ENCODE peak calls at places on chromosomes 1 and 21, in ten cellular contexts. One of them, this sample, is unnamed.

GRCh38 chr1:169595764-169596711 is 9.8 kb upstream of the F5 start:
- DNase-seq in foreskin fibroblast: peak
- DNase-seq in endodermal cell: peak
- DNase-seq in neural progenitor cell: peak
- DNase-seq in CD8-positive, alpha-beta memory T cell: no peak
- DNase-seq in cardiac muscle cell: peak
- DNase-seq in H7: peak
- DNase-seq in right cardiac atrium: no peak
- DNase-seq in left ventricle myocardium inferior: no peak
- DNase-seq in bronchial epithelial cell: peak
- DNase-seq in this sample: peak

GRCh38 chr1:37034301-37035013 is at the start of gene GRIK3:
- DNase-seq in endodermal cell: peak
- DNase-seq in left ventricle myocardium inferior: no peak
- DNase-seq in foreskin fibroblast: peak
- DNase-seq in bronchial epithelial cell: no peak
- DNase-seq in H7: peak
- DNase-seq in cardiac muscle cell: peak
- DNase-seq in right cardiac atrium: no peak
- DNase-seq in CD8-positive, alpha-beta memory T cell: no peak
- DNase-seq in neural progenitor cell: peak
- DNase-seq in this sample: no peak

GRCh38 chr1:196607940-196608339 is 300 bp downstream of the KCNT2 start:
- DNase-seq in CD8-positive, alpha-beta memory T cell: no peak
- DNase-seq in right cardiac atrium: no peak
- DNase-seq in H7: peak
- DNase-seq in endodermal cell: no peak
- DNase-seq in left ventricle myocardium inferior: no peak
- DNase-seq in cardiac muscle cell: no peak
- DNase-seq in neural progenitor cell: peak
- DNase-seq in bronchial epithelial cell: no peak
- DNase-seq in foreskin fibroblast: peak
- DNase-seq in this sample: no peak

GRCh38 chr21:38989745-38990423 is 184.2 kb downstream of the ETS2 start:
- DNase-seq in H7: no peak
- DNase-seq in CD8-positive, alpha-beta memory T cell: no peak
- DNase-seq in endodermal cell: no peak
- DNase-seq in neural progenitor cell: peak
- DNase-seq in right cardiac atrium: peak
- DNase-seq in left ventricle myocardium inferior: no peak
- DNase-seq in cardiac muscle cell: peak
- DNase-seq in foreskin fibroblast: peak
- DNase-seq in bronchial epithelial cell: peak
- DNase-seq in this sample: no peak

GRCh38 chr1:153495536-153495935 is 35.1 kb upstream of the S100A7 start:
- DNase-seq in CD8-positive, alpha-beta memory T cell: no peak
- DNase-seq in endodermal cell: no peak
- DNase-seq in neural progenitor cell: no peak
- DNase-seq in left ventricle myocardium inferior: no peak
- DNase-seq in foreskin fibroblast: no peak
- DNase-seq in right cardiac atrium: no peak
- DNase-seq in bronchial epithelial cell: no peak
- DNase-seq in cardiac muscle cell: no peak
- DNase-seq in H7: no peak
- DNase-seq in this sample: no peak

GRCh38 chr1:20935717-20936116 is 148.6 kb upstream of the HP1BP3 start:
- DNase-seq in right cardiac atrium: no peak
- DNase-seq in cardiac muscle cell: no peak
- DNase-seq in neural progenitor cell: peak
- DNase-seq in left ventricle myocardium inferior: no peak
- DNase-seq in endodermal cell: no peak
- DNase-seq in foreskin fibroblast: no peak
- DNase-seq in CD8-positive, alpha-beta memory T cell: no peak
- DNase-seq in H7: peak
- DNase-seq in bronchial epithelial cell: no peak
- DNase-seq in this sample: no peak

GRCh38 chr1:64038965-64039926 is 164.2 kb upstream of the UBE2U start:
- DNase-seq in left ventricle myocardium inferior: no peak
- DNase-seq in endodermal cell: no peak
- DNase-seq in foreskin fibroblast: peak
- DNase-seq in CD8-positive, alpha-beta memory T cell: no peak
- DNase-seq in H7: peak
- DNase-seq in right cardiac atrium: no peak
- DNase-seq in bronchial epithelial cell: peak
- DNase-seq in neural progenitor cell: peak
- DNase-seq in cardiac muscle cell: peak
- DNase-seq in this sample: no peak

GRCh38 chr1:154155282-154155681 is 409 bp upstream of the NUP210L start:
- DNase-seq in CD8-positive, alpha-beta memory T cell: no peak
- DNase-seq in H7: no peak
- DNase-seq in bronchial epithelial cell: peak
- DNase-seq in cardiac muscle cell: peak
- DNase-seq in neural progenitor cell: no peak
- DNase-seq in endodermal cell: no peak
- DNase-seq in left ventricle myocardium inferior: no peak
- DNase-seq in right cardiac atrium: peak
- DNase-seq in foreskin fibroblast: peak
- DNase-seq in this sample: no peak

GRCh38 chr1:108703939-108704338 is 8.8 kb upstream of the FNDC7 start:
- DNase-seq in left ventricle myocardium inferior: no peak
- DNase-seq in cardiac muscle cell: no peak
- DNase-seq in endodermal cell: no peak
- DNase-seq in neural progenitor cell: no peak
- DNase-seq in H7: no peak
- DNase-seq in foreskin fibroblast: peak
- DNase-seq in bronchial epithelial cell: peak
- DNase-seq in CD8-positive, alpha-beta memory T cell: no peak
- DNase-seq in right cardiac atrium: no peak
- DNase-seq in this sample: peak

GRCh38 chr1:109274533-109275476 is 8.1 kb downstream of the PSRC1 start:
- DNase-seq in endodermal cell: peak
- DNase-seq in cardiac muscle cell: no peak
- DNase-seq in CD8-positive, alpha-beta memory T cell: no peak
- DNase-seq in H7: peak
- DNase-seq in right cardiac atrium: peak
- DNase-seq in foreskin fibroblast: peak
- DNase-seq in neural progenitor cell: no peak
- DNase-seq in bronchial epithelial cell: peak
- DNase-seq in left ventricle myocardium inferior: peak
- DNase-seq in this sample: no peak

GRCh38 chr1:215719569-215719968 is 152.5 kb downstream of the KCTD3 start:
- DNase-seq in bronchial epithelial cell: peak
- DNase-seq in CD8-positive, alpha-beta memory T cell: no peak
- DNase-seq in neural progenitor cell: no peak
- DNase-seq in left ventricle myocardium inferior: no peak
- DNase-seq in H7: no peak
- DNase-seq in cardiac muscle cell: no peak
- DNase-seq in endodermal cell: no peak
- DNase-seq in right cardiac atrium: no peak
- DNase-seq in foreskin fibroblast: peak
- DNase-seq in this sample: no peak

GRCh38 chr1:60762176-60762575 is 320.2 kb upstream of the NFIA start:
- DNase-seq in left ventricle myocardium inferior: no peak
- DNase-seq in neural progenitor cell: no peak
- DNase-seq in bronchial epithelial cell: peak
- DNase-seq in right cardiac atrium: no peak
- DNase-seq in H7: no peak
- DNase-seq in endodermal cell: no peak
- DNase-seq in foreskin fibroblast: peak
- DNase-seq in CD8-positive, alpha-beta memory T cell: no peak
- DNase-seq in cardiac muscle cell: no peak
- DNase-seq in this sample: no peak

GRCh38 chr1:54955359-54955758 is 25.1 kb upstream of the TMEM61 start:
- DNase-seq in endodermal cell: no peak
- DNase-seq in cardiac muscle cell: no peak
- DNase-seq in bronchial epithelial cell: peak
- DNase-seq in left ventricle myocardium inferior: no peak
- DNase-seq in foreskin fibroblast: peak
- DNase-seq in right cardiac atrium: no peak
- DNase-seq in H7: no peak
- DNase-seq in CD8-positive, alpha-beta memory T cell: no peak
- DNase-seq in neural progenitor cell: no peak
- DNase-seq in this sample: no peak

GRCh38 chr1:228037401-228038386 is 30.9 kb downstream of the WNT3A start:
- DNase-seq in endodermal cell: peak
- DNase-seq in CD8-positive, alpha-beta memory T cell: no peak
- DNase-seq in H7: peak
- DNase-seq in cardiac muscle cell: no peak
- DNase-seq in right cardiac atrium: peak
- DNase-seq in foreskin fibroblast: peak
- DNase-seq in left ventricle myocardium inferior: no peak
- DNase-seq in bronchial epithelial cell: peak
- DNase-seq in neural progenitor cell: peak
- DNase-seq in this sample: no peak

GRCh38 chr1:23505851-23506250 is 21.9 kb upstream of the ASAP3 start:
- DNase-seq in CD8-positive, alpha-beta memory T cell: no peak
- DNase-seq in foreskin fibroblast: no peak
- DNase-seq in neural progenitor cell: no peak
- DNase-seq in endodermal cell: no peak
- DNase-seq in H7: no peak
- DNase-seq in left ventricle myocardium inferior: no peak
- DNase-seq in right cardiac atrium: no peak
- DNase-seq in bronchial epithelial cell: no peak
- DNase-seq in cardiac muscle cell: no peak
- DNase-seq in this sample: no peak

GRCh38 chr1:10862743-10863335 is 66.4 kb upstream of the CASZ1 start:
- DNase-seq in bronchial epithelial cell: no peak
- DNase-seq in cardiac muscle cell: peak
- DNase-seq in CD8-positive, alpha-beta memory T cell: no peak
- DNase-seq in endodermal cell: no peak
- DNase-seq in right cardiac atrium: no peak
- DNase-seq in left ventricle myocardium inferior: no peak
- DNase-seq in foreskin fibroblast: no peak
- DNase-seq in H7: peak
- DNase-seq in neural progenitor cell: no peak
- DNase-seq in this sample: no peak

GRCh38 chr1:199448641-199449040 is 578.9 kb upstream of the NR5A2 start:
- DNase-seq in CD8-positive, alpha-beta memory T cell: no peak
- DNase-seq in cardiac muscle cell: no peak
- DNase-seq in H7: no peak
- DNase-seq in left ventricle myocardium inferior: no peak
- DNase-seq in endodermal cell: no peak
- DNase-seq in right cardiac atrium: no peak
- DNase-seq in bronchial epithelial cell: no peak
- DNase-seq in neural progenitor cell: no peak
- DNase-seq in foreskin fibroblast: no peak
- DNase-seq in this sample: no peak

GRCh38 chr1:118333601-118334241 is 148.7 kb upstream of the SPAG17 start:
- DNase-seq in right cardiac atrium: no peak
- DNase-seq in endodermal cell: peak
- DNase-seq in cardiac muscle cell: no peak
- DNase-seq in foreskin fibroblast: peak
- DNase-seq in bronchial epithelial cell: no peak
- DNase-seq in left ventricle myocardium inferior: no peak
- DNase-seq in neural progenitor cell: no peak
- DNase-seq in CD8-positive, alpha-beta memory T cell: no peak
- DNase-seq in H7: no peak
- DNase-seq in this sample: no peak

DNA sequence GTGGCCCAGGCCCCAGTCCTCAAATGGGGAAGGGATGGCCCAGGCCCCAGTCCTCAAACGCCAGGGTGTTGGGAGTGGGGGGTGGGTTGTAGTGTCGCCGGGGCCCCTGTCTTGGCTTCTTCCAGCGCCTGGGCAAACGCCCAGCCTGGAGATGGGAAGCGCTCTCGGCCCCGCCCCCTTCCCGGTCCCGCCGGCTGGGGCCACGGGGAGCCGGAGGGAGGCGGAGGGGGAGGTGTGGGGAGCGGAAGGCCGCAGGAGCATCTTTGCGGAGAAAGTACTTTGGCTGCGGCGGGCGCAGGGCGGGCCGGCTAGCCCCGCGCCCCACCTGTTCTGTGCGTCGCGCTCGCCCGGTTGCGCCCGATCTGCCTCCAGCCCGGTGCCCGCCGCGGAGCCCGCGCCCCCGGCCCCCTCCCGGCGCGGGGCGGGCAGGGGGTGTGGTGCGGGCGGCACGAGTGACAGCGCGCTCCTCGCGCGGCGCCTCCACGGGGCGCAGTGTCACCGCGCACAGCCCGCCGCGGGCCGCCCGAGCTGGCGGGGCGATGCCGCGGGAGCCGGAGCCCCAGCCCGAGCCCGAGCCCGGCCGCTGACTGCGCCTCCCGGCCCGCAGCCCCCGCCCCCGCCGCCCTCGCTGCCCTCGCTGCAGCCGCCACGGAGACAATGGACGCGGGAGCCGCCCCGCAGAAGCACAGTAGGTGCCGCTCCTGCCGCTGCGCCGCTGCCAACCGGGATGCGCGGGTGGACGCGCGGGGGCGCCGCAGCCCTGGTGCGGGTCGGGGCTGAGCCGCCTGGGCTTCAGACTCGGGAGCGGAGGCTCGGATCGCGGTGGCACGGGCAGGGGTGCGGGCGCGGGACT is 31.1 kb upstream of the PEX10 start:
- DNase-seq in H7: peak
- DNase-seq in left ventricle myocardium inferior: no peak
- DNase-seq in endodermal cell: peak
- DNase-seq in right cardiac atrium: no peak
- DNase-seq in neural progenitor cell: peak
- DNase-seq in cardiac muscle cell: peak
- DNase-seq in foreskin fibroblast: peak
- DNase-seq in CD8-positive, alpha-beta memory T cell: no peak
- DNase-seq in bronchial epithelial cell: no peak
- DNase-seq in this sample: no peak
- H3K4me3 ChIP-seq in H7: peak
- H3K4me3 ChIP-seq in left ventricle myocardium inferior: no peak
- H3K4me3 ChIP-seq in endodermal cell: no peak
- H3K4me3 ChIP-seq in right cardiac atrium: no peak
- H3K4me3 ChIP-seq in neural progenitor cell: peak
- H3K4me3 ChIP-seq in cardiac muscle cell: no peak
- H3K4me3 ChIP-seq in foreskin fibroblast: no peak
- H3K4me3 ChIP-seq in CD8-positive, alpha-beta memory T cell: no peak
- H3K4me3 ChIP-seq in bronchial epithelial cell: no peak
- H3K4me3 ChIP-seq in this sample: no peak

GRCh38 chr1:180157108-180157507 is 2.4 kb downstream of the QSOX1 start:
- DNase-seq in endodermal cell: no peak
- DNase-seq in bronchial epithelial cell: no peak
- DNase-seq in left ventricle myocardium inferior: no peak
- DNase-seq in neural progenitor cell: no peak
- DNase-seq in CD8-positive, alpha-beta memory T cell: no peak
- DNase-seq in cardiac muscle cell: no peak
- DNase-seq in right cardiac atrium: no peak
- DNase-seq in foreskin fibroblast: peak
- DNase-seq in H7: no peak
- DNase-seq in this sample: no peak
- H3K4me3 ChIP-seq in endodermal cell: peak
- H3K4me3 ChIP-seq in bronchial epithelial cell: no peak
- H3K4me3 ChIP-seq in left ventricle myocardium inferior: peak
- H3K4me3 ChIP-seq in neural progenitor cell: no peak
- H3K4me3 ChIP-seq in CD8-positive, alpha-beta memory T cell: no peak
- H3K4me3 ChIP-seq in cardiac muscle cell: no peak
- H3K4me3 ChIP-seq in right cardiac atrium: no peak
- H3K4me3 ChIP-seq in foreskin fibroblast: peak
- H3K4me3 ChIP-seq in H7: no peak
- H3K4me3 ChIP-seq in this sample: no peak

GRCh38 chr1:66840929-66841328 is 39.9 kb upstream of the INSL5 start:
- DNase-seq in H7: no peak
- DNase-seq in neural progenitor cell: no peak
- DNase-seq in foreskin fibroblast: no peak
- DNase-seq in left ventricle myocardium inferior: no peak
- DNase-seq in right cardiac atrium: no peak
- DNase-seq in bronchial epithelial cell: no peak
- DNase-seq in cardiac muscle cell: no peak
- DNase-seq in CD8-positive, alpha-beta memory T cell: no peak
- DNase-seq in endodermal cell: no peak
- DNase-seq in this sample: peak
- H3K4me3 ChIP-seq in H7: no peak
- H3K4me3 ChIP-seq in neural progenitor cell: no peak
- H3K4me3 ChIP-seq in foreskin fibroblast: no peak
- H3K4me3 ChIP-seq in left ventricle myocardium inferior: no peak
- H3K4me3 ChIP-seq in right cardiac atrium: no peak
- H3K4me3 ChIP-seq in bronchial epithelial cell: no peak
- H3K4me3 ChIP-seq in cardiac muscle cell: no peak
- H3K4me3 ChIP-seq in CD8-positive, alpha-beta memory T cell: peak
- H3K4me3 ChIP-seq in endodermal cell: no peak
- H3K4me3 ChIP-seq in this sample: no peak

GRCh38 chr21:16070207-16070651 is 340.4 kb downstream of the USP25 start:
- DNase-seq in left ventricle myocardium inferior: no peak
- DNase-seq in neural progenitor cell: no peak
- DNase-seq in endodermal cell: no peak
- DNase-seq in foreskin fibroblast: peak
- DNase-seq in CD8-positive, alpha-beta memory T cell: no peak
- DNase-seq in cardiac muscle cell: peak
- DNase-seq in bronchial epithelial cell: no peak
- DNase-seq in right cardiac atrium: no peak
- DNase-seq in H7: no peak
- DNase-seq in this sample: no peak
- H3K4me3 ChIP-seq in left ventricle myocardium inferior: no peak
- H3K4me3 ChIP-seq in neural progenitor cell: no peak
- H3K4me3 ChIP-seq in endodermal cell: no peak
- H3K4me3 ChIP-seq in foreskin fibroblast: peak
- H3K4me3 ChIP-seq in CD8-positive, alpha-beta memory T cell: no peak
- H3K4me3 ChIP-seq in cardiac muscle cell: no peak
- H3K4me3 ChIP-seq in bronchial epithelial cell: no peak
- H3K4me3 ChIP-seq in right cardiac atrium: no peak
- H3K4me3 ChIP-seq in H7: no peak
- H3K4me3 ChIP-seq in this sample: no peak

This sample was measured in Jurkat, Clone E6-1.